ENCODE peak calls at places on chromosomes 4 and X, in eight cellular contexts. One of them, this sample, is unnamed.

GRCh38 chr4:176548571-176548970 is 228.8 kb downstream of the SPCS3 start:
- DNase-seq in astrocyte of the cerebellum: no peak
- DNase-seq in AG10803: peak; percentile 50
- DNase-seq in uterus: no peak
- DNase-seq in cardiac fibroblast: peak; percentile 78
- DNase-seq in B cell: no peak
- DNase-seq in lower leg skin: no peak
- DNase-seq in endodermal cell: no peak
- DNase-seq in this sample: no peak

GRCh38 chr4:43251760-43252317 is 359.3 kb downstream of the GRXCR1 start:
- DNase-seq in lower leg skin: no peak
- DNase-seq in B cell: no peak
- DNase-seq in uterus: no peak
- DNase-seq in astrocyte of the cerebellum: no peak
- DNase-seq in cardiac fibroblast: no peak
- DNase-seq in endodermal cell: no peak
- DNase-seq in AG10803: peak; percentile 5
- DNase-seq in this sample: no peak

GRCh38 chr4:77593101-77593500 is 12.5 kb upstream of the CXCL13 start:
- DNase-seq in astrocyte of the cerebellum: peak; percentile 20
- DNase-seq in uterus: no peak
- DNase-seq in AG10803: no peak
- DNase-seq in B cell: no peak
- DNase-seq in lower leg skin: no peak
- DNase-seq in endodermal cell: no peak
- DNase-seq in cardiac fibroblast: no peak
- DNase-seq in this sample: no peak

GRCh38 chr4:3168029-3168428 is 80.9 kb upstream of the MSANTD1 start:
- DNase-seq in lower leg skin: no peak
- DNase-seq in uterus: no peak
- DNase-seq in astrocyte of the cerebellum: peak; percentile 31
- DNase-seq in AG10803: peak; percentile 39
- DNase-seq in endodermal cell: peak; percentile 79
- DNase-seq in B cell: no peak
- DNase-seq in cardiac fibroblast: peak; percentile 31
- DNase-seq in this sample: peak; percentile 14

GRCh38 chr4:113350576-113350975 is 301.1 kb downstream of the ANK2 start:
- DNase-seq in endodermal cell: no peak
- DNase-seq in cardiac fibroblast: no peak
- DNase-seq in lower leg skin: no peak
- DNase-seq in astrocyte of the cerebellum: peak; percentile 16
- DNase-seq in uterus: no peak
- DNase-seq in AG10803: peak; percentile 4
- DNase-seq in B cell: no peak
- DNase-seq in this sample: no peak

GRCh38 chrX:136731207-136731782 is 49.4 kb downstream of the ARHGEF6 start:
- DNase-seq in AG10803: no peak
- DNase-seq in lower leg skin: no peak
- DNase-seq in cardiac fibroblast: peak; percentile 3
- DNase-seq in uterus: no peak
- DNase-seq in B cell: no peak
- DNase-seq in endodermal cell: no peak
- DNase-seq in astrocyte of the cerebellum: no peak
- DNase-seq in this sample: peak; percentile 55

GRCh38 chr4:125719987-125720386 is 405.2 kb downstream of the FAT4 start:
- DNase-seq in endodermal cell: no peak
- DNase-seq in AG10803: no peak
- DNase-seq in cardiac fibroblast: peak; percentile 70
- DNase-seq in uterus: no peak
- DNase-seq in B cell: no peak
- DNase-seq in astrocyte of the cerebellum: no peak
- DNase-seq in lower leg skin: no peak
- DNase-seq in this sample: no peak

GRCh38 chr4:150779707-150780106 is 197.8 kb downstream of the MAB21L2 start:
- DNase-seq in AG10803: no peak
- DNase-seq in astrocyte of the cerebellum: no peak
- DNase-seq in endodermal cell: no peak
- DNase-seq in uterus: no peak
- DNase-seq in B cell: no peak
- DNase-seq in lower leg skin: no peak
- DNase-seq in cardiac fibroblast: no peak
- DNase-seq in this sample: no peak

GRCh38 chr4:140163029-140163810 is 9.2 kb upstream of the MAML3 start:
- DNase-seq in B cell: no peak
- DNase-seq in lower leg skin: no peak
- DNase-seq in AG10803: peak; percentile 57
- DNase-seq in uterus: peak; percentile 38
- DNase-seq in astrocyte of the cerebellum: no peak
- DNase-seq in endodermal cell: no peak
- DNase-seq in cardiac fibroblast: peak; percentile 78
- DNase-seq in this sample: no peak

GRCh38 chrX:111180750-111181240 is 84.8 kb downstream of the PAK3 start:
- DNase-seq in cardiac fibroblast: no peak
- DNase-seq in lower leg skin: no peak
- DNase-seq in endodermal cell: no peak
- DNase-seq in B cell: no peak
- DNase-seq in astrocyte of the cerebellum: no peak
- DNase-seq in AG10803: no peak
- DNase-seq in uterus: no peak
- DNase-seq in this sample: no peak

GRCh38 chrX:68898661-68899060 is 69.8 kb downstream of the EFNB1 start:
- DNase-seq in uterus: no peak
- DNase-seq in lower leg skin: no peak
- DNase-seq in astrocyte of the cerebellum: no peak
- DNase-seq in AG10803: no peak
- DNase-seq in endodermal cell: no peak
- DNase-seq in B cell: no peak
- DNase-seq in cardiac fibroblast: no peak
- DNase-seq in this sample: no peak

GRCh38 chr4:174248407-174248806 is 35.1 kb downstream of the FBXO8 start:
- DNase-seq in lower leg skin: no peak
- DNase-seq in uterus: no peak
- DNase-seq in cardiac fibroblast: no peak
- DNase-seq in B cell: no peak
- DNase-seq in AG10803: no peak
- DNase-seq in endodermal cell: no peak
- DNase-seq in astrocyte of the cerebellum: no peak
- DNase-seq in this sample: no peak

GRCh38 chrX:124426824-124427223 is 80.5 kb downstream of the SH2D1A start:
- DNase-seq in uterus: no peak
- DNase-seq in B cell: no peak
- DNase-seq in AG10803: no peak
- DNase-seq in endodermal cell: no peak
- DNase-seq in lower leg skin: no peak
- DNase-seq in astrocyte of the cerebellum: no peak
- DNase-seq in cardiac fibroblast: no peak
- DNase-seq in this sample: no peak

GRCh38 chr4:10160280-10160856 is 43.8 kb upstream of the WDR1 start:
- DNase-seq in lower leg skin: no peak
- DNase-seq in uterus: no peak
- DNase-seq in endodermal cell: peak; percentile 58
- DNase-seq in B cell: no peak
- DNase-seq in astrocyte of the cerebellum: no peak
- DNase-seq in AG10803: peak; percentile 47
- DNase-seq in cardiac fibroblast: peak; percentile 65
- DNase-seq in this sample: no peak

GRCh38 chr4:112251044-112251632 is 19.6 kb downstream of the AP1AR start:
- DNase-seq in astrocyte of the cerebellum: no peak
- DNase-seq in endodermal cell: no peak
- DNase-seq in AG10803: no peak
- DNase-seq in B cell: no peak
- DNase-seq in cardiac fibroblast: no peak
- DNase-seq in lower leg skin: no peak
- DNase-seq in uterus: no peak
- DNase-seq in this sample: no peak

GRCh38 chr4:112247021-112247420 is 15.4 kb downstream of the AP1AR start:
- DNase-seq in uterus: no peak
- DNase-seq in endodermal cell: no peak
- DNase-seq in AG10803: no peak
- DNase-seq in cardiac fibroblast: no peak
- DNase-seq in lower leg skin: no peak
- DNase-seq in astrocyte of the cerebellum: no peak
- DNase-seq in B cell: no peak
- DNase-seq in this sample: no peak

DNA sequence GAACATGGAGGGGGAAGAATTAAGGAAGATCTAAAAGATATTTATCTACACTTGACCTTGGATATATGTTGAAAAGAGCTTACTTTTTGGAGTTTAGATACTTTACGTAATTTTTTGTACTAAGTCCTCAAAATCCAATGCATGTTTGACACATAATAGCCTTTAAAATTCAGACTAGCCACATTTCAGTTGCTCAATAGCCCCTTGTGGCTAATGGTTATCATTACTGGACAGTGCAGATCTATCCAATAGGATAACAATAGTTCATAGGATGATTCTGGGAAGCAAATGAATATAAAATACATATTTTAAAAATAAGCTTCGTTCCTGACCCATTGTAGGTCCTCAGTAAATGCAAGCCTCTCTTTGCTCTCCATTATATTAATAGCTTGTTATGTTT is 13.8 kb downstream of the AP1AR start:
- DNase-seq in lower leg skin: no peak
- DNase-seq in cardiac fibroblast: peak; percentile 18
- DNase-seq in B cell: no peak
- DNase-seq in uterus: no peak
- DNase-seq in endodermal cell: no peak
- DNase-seq in astrocyte of the cerebellum: no peak
- DNase-seq in AG10803: peak; percentile 7
- DNase-seq in this sample: no peak
- TF ChIP-seq CTCF in lower leg skin: no peak
- TF ChIP-seq CTCF in cardiac fibroblast: peak; percentile 30
- TF ChIP-seq CTCF in B cell: no peak
- TF ChIP-seq CTCF in uterus: no peak
- TF ChIP-seq CTCF in endodermal cell: peak; percentile 53
- TF ChIP-seq CTCF in astrocyte of the cerebellum: peak; percentile 14
- TF ChIP-seq CTCF in AG10803: peak; percentile 37
- TF ChIP-seq CTCF in this sample: no peak

GRCh38 chr4:39330353-39330752 is 35.8 kb downstream of the RFC1 start:
- DNase-seq in B cell: no peak
- DNase-seq in lower leg skin: no peak
- DNase-seq in astrocyte of the cerebellum: no peak
- DNase-seq in uterus: no peak
- DNase-seq in endodermal cell: no peak
- DNase-seq in AG10803: no peak
- DNase-seq in cardiac fibroblast: no peak
- DNase-seq in this sample: no peak
- TF ChIP-seq CTCF in B cell: no peak
- TF ChIP-seq CTCF in lower leg skin: no peak
- TF ChIP-seq CTCF in astrocyte of the cerebellum: no peak
- TF ChIP-seq CTCF in uterus: no peak
- TF ChIP-seq CTCF in endodermal cell: no peak
- TF ChIP-seq CTCF in AG10803: no peak
- TF ChIP-seq CTCF in cardiac fibroblast: no peak
- TF ChIP-seq CTCF in this sample: no peak

GRCh38 chrX:15973299-15973698 is 118.7 kb upstream of the AP1S2 start:
- DNase-seq in endodermal cell: peak; percentile 88
- DNase-seq in astrocyte of the cerebellum: no peak
- DNase-seq in lower leg skin: no peak
- DNase-seq in cardiac fibroblast: peak; percentile 48
- DNase-seq in AG10803: peak; percentile 4
- DNase-seq in uterus: no peak
- DNase-seq in B cell: peak; percentile 55
- DNase-seq in this sample: peak; percentile 52
- TF ChIP-seq CTCF in endodermal cell: peak; percentile 83
- TF ChIP-seq CTCF in astrocyte of the cerebellum: peak; percentile 31
- TF ChIP-seq CTCF in lower leg skin: no peak
- TF ChIP-seq CTCF in cardiac fibroblast: peak; percentile 41
- TF ChIP-seq CTCF in AG10803: peak; percentile 12
- TF ChIP-seq CTCF in uterus: peak; percentile 16
- TF ChIP-seq CTCF in B cell: peak; percentile 42
- TF ChIP-seq CTCF in this sample: no peak

DNA sequence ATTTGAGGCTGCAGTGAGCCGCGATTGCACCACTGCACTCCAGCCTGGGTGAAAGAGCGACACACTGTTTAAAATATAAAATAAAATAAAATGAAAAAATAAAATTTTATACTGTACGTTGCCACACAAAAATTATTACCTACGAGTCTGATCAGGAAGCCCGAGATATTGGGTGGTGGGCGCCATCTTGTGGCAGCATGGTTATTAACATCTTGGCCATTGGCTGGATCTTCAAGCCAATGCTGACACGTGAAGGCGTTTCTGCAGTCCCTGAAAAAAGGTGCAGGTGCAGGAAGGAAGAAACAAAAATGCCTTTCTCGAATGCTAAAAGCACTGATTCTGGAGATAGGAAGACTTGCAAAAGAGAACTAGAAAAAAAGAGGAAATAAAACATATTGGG is 4.9 kb upstream of the TLR8 start:
- DNase-seq in uterus: peak; percentile 45
- DNase-seq in AG10803: peak; percentile 43
- DNase-seq in lower leg skin: peak; percentile 88
- DNase-seq in astrocyte of the cerebellum: peak; percentile 2
- DNase-seq in endodermal cell: peak; percentile 87
- DNase-seq in B cell: peak; percentile 76
- DNase-seq in cardiac fibroblast: peak; percentile 60
- DNase-seq in this sample: peak; percentile 81
- TF ChIP-seq CTCF in uterus: peak; percentile 50
- TF ChIP-seq CTCF in AG10803: peak; percentile 59
- TF ChIP-seq CTCF in lower leg skin: no peak
- TF ChIP-seq CTCF in astrocyte of the cerebellum: peak; percentile 62
- TF ChIP-seq CTCF in endodermal cell: peak; percentile 82
- TF ChIP-seq CTCF in B cell: peak; percentile 67
- TF ChIP-seq CTCF in cardiac fibroblast: peak; percentile 33
- TF ChIP-seq CTCF in this sample: peak; percentile 64

GRCh38 chr4:93327346-93327745 is 501.2 kb upstream of the ATOH1 start:
- DNase-seq in cardiac fibroblast: no peak
- DNase-seq in endodermal cell: no peak
- DNase-seq in uterus: no peak
- DNase-seq in lower leg skin: no peak
- DNase-seq in astrocyte of the cerebellum: no peak
- DNase-seq in AG10803: no peak
- DNase-seq in B cell: no peak
- DNase-seq in this sample: no peak
- TF ChIP-seq CTCF in cardiac fibroblast: no peak
- TF ChIP-seq CTCF in endodermal cell: no peak
- TF ChIP-seq CTCF in uterus: no peak
- TF ChIP-seq CTCF in lower leg skin: no peak
- TF ChIP-seq CTCF in astrocyte of the cerebellum: no peak
- TF ChIP-seq CTCF in AG10803: no peak
- TF ChIP-seq CTCF in B cell: no peak
- TF ChIP-seq CTCF in this sample: no peak

GRCh38 chr4:82380344-82380743 is 6.6 kb upstream of the HNRNPD start:
- DNase-seq in endodermal cell: no peak
- DNase-seq in lower leg skin: peak; percentile 87
- DNase-seq in cardiac fibroblast: no peak
- DNase-seq in uterus: no peak
- DNase-seq in AG10803: no peak
- DNase-seq in astrocyte of the cerebellum: no peak
- DNase-seq in B cell: no peak
- DNase-seq in this sample: no peak
- TF ChIP-seq CTCF in endodermal cell: no peak
- TF ChIP-seq CTCF in lower leg skin: no peak
- TF ChIP-seq CTCF in cardiac fibroblast: no peak
- TF ChIP-seq CTCF in uterus: no peak
- TF ChIP-seq CTCF in AG10803: no peak
- TF ChIP-seq CTCF in astrocyte of the cerebellum: no peak
- TF ChIP-seq CTCF in B cell: no peak
- TF ChIP-seq CTCF in this sample: no peak

This sample was measured in activated CD8-positive, alpha-beta T cell treated with anti-CD3 and anti-CD28 coated beads for 36 hours.